ENCODE peak calls at places on chromosomes 16 and 17, in six cellular contexts. S, I, T, R, H and B are unnamed samples.

GRCh38 chr16:3143598-3144330 is 8.9 kb downstream of the ZNF213 start:
- DNase-seq in S (no peak), I (no peak), T (no peak), R (no peak), H (no peak), B (no peak)

GRCh38 chr17:75270218-75270965 is 639 bp downstream of the MIF4GD start:
- DNase-seq in S (peak; percentile 76), I (peak; percentile 50), T (peak; percentile 82), R (peak; percentile 86), H (peak; percentile 81), B (peak; percentile 72)

GRCh38 chr16:69329369-69330285 is 761 bp downstream of the PDF start:
- DNase-seq in S (no peak), I (no peak), T (no peak), R (peak; percentile 36), H (no peak), B (peak; percentile 40)

GRCh38 chr17:7079581-7080444 is at the start of gene CLEC10A:
- DNase-seq in S (no peak), I (no peak), T (no peak), R (no peak), H (no peak), B (no peak)

GRCh38 chr16:81627024-81627423 is 152.1 kb upstream of the PLCG2 start:
- DNase-seq in S (peak; percentile 68), I (no peak), T (no peak), R (peak; percentile 57), H (no peak), B (no peak)

GRCh38 chr17:79737046-79737921 is 6.5 kb downstream of the ENPP7 start:
- DNase-seq in S (no peak), I (no peak), T (no peak), R (no peak), H (no peak), B (no peak)

GRCh38 chr17:78958556-78959191 is 21.0 kb downstream of the LGALS3BP start:
- DNase-seq in S (no peak), I (no peak), T (peak; percentile 26), R (no peak), H (no peak), B (no peak)

GRCh38 chr17:7836596-7837374 is 2.8 kb downstream of the KDM6B start:
- DNase-seq in S (peak; percentile 95), I (peak; percentile 98), T (peak; percentile 100), R (peak; percentile 99), H (peak; percentile 95), B (peak; percentile 99)

GRCh38 chr16:78929798-78930197 is 670.7 kb downstream of the MAF start:
- DNase-seq in S (no peak), I (no peak), T (no peak), R (no peak), H (no peak), B (no peak)

GRCh38 chr17:57443781-57444180 is 187.5 kb downstream of the MSI2 start:
- DNase-seq in S (no peak), I (no peak), T (no peak), R (no peak), H (no peak), B (no peak)
- H3K27ac ChIP-seq in S (no peak overlapping the region), I (no peak overlapping the region), T (no peak overlapping the region), R (no peak overlapping the region), H (no peak overlapping the region), B (no peak overlapping the region)

DNA sequence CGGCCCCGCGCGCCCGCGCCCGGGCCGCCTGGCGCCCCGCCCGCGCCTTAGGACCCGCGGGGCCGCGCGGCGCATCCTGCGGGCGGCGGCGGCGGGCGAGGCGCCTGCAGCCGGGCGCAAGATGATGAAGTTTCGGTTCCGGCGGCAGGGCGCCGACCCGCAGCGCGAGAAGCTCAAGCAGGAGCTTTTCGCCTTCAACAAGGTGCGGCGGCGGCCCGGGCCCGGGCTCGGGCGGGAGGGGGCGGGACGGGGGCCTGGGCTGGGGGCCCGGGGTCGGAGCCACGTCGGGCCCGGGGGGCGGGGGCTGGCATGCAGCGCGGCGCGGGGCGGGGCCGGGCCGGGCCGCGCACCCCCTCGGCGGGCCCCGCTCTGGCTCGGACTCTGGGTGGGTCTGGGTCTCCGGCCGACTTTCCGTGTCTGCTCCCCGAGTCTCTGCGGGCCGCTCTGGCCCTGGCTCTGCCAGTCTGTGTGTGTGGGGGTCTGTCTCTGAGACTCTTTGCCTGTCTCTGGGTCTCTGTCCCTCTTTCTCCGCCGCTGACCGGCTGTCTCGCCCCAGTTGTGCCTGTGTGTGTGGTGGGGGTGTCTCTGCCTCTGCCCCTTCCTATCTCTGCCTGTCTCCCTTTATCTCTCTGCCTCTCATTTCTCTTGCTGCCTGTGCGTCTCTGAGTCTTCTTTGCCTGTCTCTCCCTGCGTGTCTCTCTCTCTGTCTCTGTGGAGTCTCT is at the start of gene LLGL1:
- DNase-seq in S (no peak), I (no peak), T (no peak), R (peak; percentile 35), H (peak; percentile 61), B (no peak)
- H3K23ac ChIP-seq in S (peak within 1 kb of the TSS; percentile 82), I (peak within 1 kb of the TSS; percentile 58), T (no peak within 1 kb of the TSS), R (no peak within 1 kb of the TSS), H (peak within 1 kb of the TSS; percentile 3), B (no peak within 1 kb of the TSS)

GRCh38 chr16:15882563-15882962 is 5.8 kb downstream of the CEP20 start:
- DNase-seq in S (no peak), I (no peak), T (no peak), R (no peak), H (no peak), B (no peak)
- H2BK15ac ChIP-seq in S (no peak overlapping the region), I (no peak overlapping the region), T (no peak overlapping the region), R (no peak overlapping the region), H (no peak overlapping the region), B (no peak overlapping the region)

GRCh38 chr16:8621221-8621571 is 302 bp upstream of the METTL22 start:
- DNase-seq in S (no peak), I (no peak), T (no peak), R (no peak), H (no peak), B (no peak)
- H3K27ac ChIP-seq in S (no peak overlapping the region), I (no peak overlapping the region), T (no peak overlapping the region), R (no peak overlapping the region), H (peak overlapping the region; percentile 94), B (no peak overlapping the region)

DNA sequence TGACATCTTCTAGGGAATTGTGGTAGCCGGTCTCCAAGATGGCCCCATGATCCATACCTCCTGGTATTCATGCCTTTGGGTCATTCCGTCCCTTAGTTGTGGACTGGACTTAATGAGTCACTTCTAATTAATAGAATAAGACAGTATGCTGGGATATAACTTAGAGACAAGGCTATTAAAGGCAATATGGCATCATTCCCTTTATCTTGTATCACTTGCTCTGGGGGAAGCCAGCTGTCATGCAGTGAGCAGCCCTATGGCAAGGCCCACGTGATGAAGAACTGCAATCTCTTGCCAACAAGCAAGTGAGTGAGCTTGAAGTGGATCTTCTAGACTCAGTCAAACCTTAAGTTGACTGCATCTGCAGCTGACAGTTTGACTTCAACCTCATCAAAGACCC is 97.8 kb upstream of the MED13 start:
- DNase-seq in S (no peak), I (no peak), T (no peak), R (no peak), H (no peak), B (no peak)
- H3K23ac ChIP-seq in S (no peak overlapping the region), I (no peak overlapping the region), T (no peak overlapping the region), R (no peak overlapping the region), H (no peak overlapping the region), B (no peak overlapping the region)

DNA sequence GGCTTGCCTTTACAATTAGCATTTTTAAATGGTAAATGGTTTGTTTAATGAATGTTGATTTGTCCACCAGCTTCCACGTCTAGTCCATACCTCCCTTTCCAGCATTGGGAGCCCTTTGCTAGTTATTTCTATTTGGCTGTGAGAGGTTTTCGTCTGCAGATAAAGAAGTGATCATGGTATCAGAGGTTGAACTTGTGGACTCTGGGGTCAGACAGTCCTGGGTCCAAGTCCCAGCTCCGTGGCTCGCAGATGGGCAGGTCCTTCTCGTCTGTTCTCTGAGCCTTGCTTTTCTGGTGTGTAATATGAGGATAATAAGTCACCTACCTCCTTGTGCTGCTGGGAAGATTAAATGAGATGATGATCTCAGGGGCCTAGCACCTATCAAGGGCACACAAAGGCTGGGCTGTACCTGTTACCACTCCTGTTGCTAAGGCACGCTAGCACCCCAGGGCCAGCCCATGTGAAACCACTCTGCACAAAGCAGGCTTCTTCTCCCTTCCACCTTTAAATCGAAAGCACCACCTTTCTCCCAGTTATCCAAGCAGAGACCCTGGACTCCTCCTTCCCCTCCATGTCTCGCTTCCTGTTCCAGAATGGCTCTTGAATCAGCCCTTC is 103.9 kb downstream of the GNAO1 start:
- DNase-seq in S (peak; percentile 6), I (no peak), T (no peak), R (no peak), H (no peak), B (no peak)
- H2BK15ac ChIP-seq in S (peak overlapping the region; percentile 91), I (no peak overlapping the region), T (no peak overlapping the region), R (no peak overlapping the region), H (no peak overlapping the region), B (no peak overlapping the region)

GRCh38 chr16:14300631-14301149 is 229.6 kb downstream of the MRTFB start:
- DNase-seq in S (peak; percentile 85), I (no peak), T (peak; percentile 65), R (peak; percentile 86), H (no peak), B (peak; percentile 90)
- H3K27ac ChIP-seq in S (no peak overlapping the region), I (no peak overlapping the region), T (no peak overlapping the region), R (no peak overlapping the region), H (no peak overlapping the region), B (no peak overlapping the region)

GRCh38 chr17:2814499-2815341 is 18.5 kb downstream of the RAP1GAP2 start:
- DNase-seq in S (no peak), I (no peak), T (peak; percentile 32), R (no peak), H (no peak), B (no peak)
- H3K23ac ChIP-seq in S (no peak overlapping the region), I (peak overlapping the region; percentile 69), T (no peak overlapping the region), R (no peak overlapping the region), H (no peak overlapping the region), B (no peak overlapping the region)